ENCODE peak calls at places on chromosomes 6 and 20, in four cellular contexts. One of them, this sample, is unnamed.

GRCh38 chr6:88349511-88349910 is 183.4 kb upstream of the CNR1 start:
- DNase-seq in AG10803: peak
- DNase-seq in activated T-helper 9 cell treated with anti-CD3 and anti-CD28 coated beads, Interleukin-2, amount 50 U/mL, for 16 hours: no peak
- DNase-seq in ACHN: no peak
- DNase-seq in this sample: no peak

GRCh38 chr6:125670586-125670985 is 78.8 kb upstream of the HEY2 start:
- DNase-seq in AG10803: no peak
- DNase-seq in activated T-helper 9 cell treated with anti-CD3 and anti-CD28 coated beads, Interleukin-2, amount 50 U/mL, for 16 hours: no peak
- DNase-seq in ACHN: no peak
- DNase-seq in this sample: no peak

GRCh38 chr20:54063998-54064676 is 6.3 kb downstream of the BCAS1 start:
- DNase-seq in AG10803: no peak
- DNase-seq in activated T-helper 9 cell treated with anti-CD3 and anti-CD28 coated beads, Interleukin-2, amount 50 U/mL, for 16 hours: no peak
- DNase-seq in ACHN: no peak
- DNase-seq in this sample: no peak

GRCh38 chr20:38229376-38230252 is 30.9 kb downstream of the KIAA1755 start:
- DNase-seq in AG10803: no peak
- DNase-seq in activated T-helper 9 cell treated with anti-CD3 and anti-CD28 coated beads, Interleukin-2, amount 50 U/mL, for 16 hours: no peak
- DNase-seq in ACHN: peak
- DNase-seq in this sample: no peak

GRCh38 chr20:36541227-36542018 is at the start of gene MYL9:
- DNase-seq in AG10803: peak
- DNase-seq in activated T-helper 9 cell treated with anti-CD3 and anti-CD28 coated beads, Interleukin-2, amount 50 U/mL, for 16 hours: no peak
- DNase-seq in ACHN: peak
- DNase-seq in this sample: peak

GRCh38 chr20:41466836-41467619 is 100.4 kb upstream of the EMILIN3 start:
- DNase-seq in AG10803: no peak
- DNase-seq in activated T-helper 9 cell treated with anti-CD3 and anti-CD28 coated beads, Interleukin-2, amount 50 U/mL, for 16 hours: no peak
- DNase-seq in ACHN: no peak
- DNase-seq in this sample: no peak

GRCh38 chr20:24795444-24795843 is 153.6 kb upstream of the CST7 start:
- DNase-seq in AG10803: peak
- DNase-seq in activated T-helper 9 cell treated with anti-CD3 and anti-CD28 coated beads, Interleukin-2, amount 50 U/mL, for 16 hours: no peak
- DNase-seq in ACHN: no peak
- DNase-seq in this sample: no peak

GRCh38 chr6:25242567-25242966 is 36.6 kb upstream of the CARMIL1 start:
- DNase-seq in AG10803: no peak
- DNase-seq in activated T-helper 9 cell treated with anti-CD3 and anti-CD28 coated beads, Interleukin-2, amount 50 U/mL, for 16 hours: no peak
- DNase-seq in ACHN: no peak
- DNase-seq in this sample: no peak

GRCh38 chr6:1663511-1663910 is 53.8 kb downstream of the FOXC1 start:
- DNase-seq in AG10803: no peak
- DNase-seq in activated T-helper 9 cell treated with anti-CD3 and anti-CD28 coated beads, Interleukin-2, amount 50 U/mL, for 16 hours: no peak
- DNase-seq in ACHN: no peak
- DNase-seq in this sample: no peak

GRCh38 chr6:41582540-41582939 is 36.4 kb downstream of the FOXP4 start:
- DNase-seq in AG10803: no peak
- DNase-seq in activated T-helper 9 cell treated with anti-CD3 and anti-CD28 coated beads, Interleukin-2, amount 50 U/mL, for 16 hours: no peak
- DNase-seq in ACHN: no peak
- DNase-seq in this sample: no peak

GRCh38 chr6:16319813-16320532 is 81.6 kb downstream of the GMPR start:
- DNase-seq in AG10803: peak
- DNase-seq in activated T-helper 9 cell treated with anti-CD3 and anti-CD28 coated beads, Interleukin-2, amount 50 U/mL, for 16 hours: peak
- DNase-seq in ACHN: peak
- DNase-seq in this sample: peak

This sample was measured in ovary.